ENCODE peak calls at places on chromosomes 11 and 22, in five cellular contexts. U, K, C, Q and S are unnamed samples.

GRCh38 chr11:94858012-94858705 is 90.0 kb downstream of the AMOTL1 start:
- DNase-seq in U (no peak), C (no peak), K (no peak), Q (no peak), S (no peak)

GRCh38 chr11:111512296-111513239 is at the start of gene BTG4:
- DNase-seq in U (peak), K (no peak), C (no peak), Q (no peak), S (no peak)

GRCh38 chr11:66336234-66337102 is at the start of gene RIN1:
- DNase-seq in Q (peak), U (peak), C (peak), K (no peak), S (peak)

GRCh38 chr22:19870153-19871022 is 15.7 kb upstream of the GNB1L start:
- DNase-seq in Q (peak), K (no peak), C (peak), U (no peak), S (no peak)

GRCh38 chr22:27625769-27626674 is 175.5 kb downstream of the MN1 start:
- DNase-seq in K (no peak), C (no peak), Q (no peak), U (no peak), S (no peak)

GRCh38 chr11:21007297-21007696 is 337.9 kb downstream of the NELL1 start:
- DNase-seq in U (no peak), Q (no peak), K (no peak), C (no peak), S (no peak)

GRCh38 chr22:37244922-37245722 is 1.1 kb upstream of the RAC2 start:
- DNase-seq in U (no peak), K (no peak), C (no peak), Q (no peak), S (no peak)

GRCh38 chr11:71255323-71255722 is 2.9 kb upstream of the SHANK2 start:
- DNase-seq in K (no peak), U (no peak), Q (no peak), C (no peak), S (no peak)

GRCh38 chr11:113401718-113402117 is 14.1 kb downstream of the ANKK1 start:
- DNase-seq in K (peak), C (peak), U (peak), Q (peak), S (peak)

GRCh38 chr11:13251961-13252360 is 25.6 kb upstream of the BMAL1 start:
- DNase-seq in U (no peak), Q (no peak), K (no peak), C (no peak), S (no peak)

GRCh38 chr22:24512043-24512442 is 16.9 kb downstream of the UPB1 start:
- DNase-seq in U (no peak), Q (no peak), C (no peak), K (no peak), S (no peak)

GRCh38 chr22:47570851-47571250 is 808.4 kb downstream of the TBC1D22A start:
- DNase-seq in C (no peak), U (no peak), Q (peak), K (no peak), S (peak)

GRCh38 chr22:31321421-31321820 is 24.7 kb downstream of the PATZ1 start:
- DNase-seq in U (no peak), Q (no peak), K (no peak), C (no peak), S (no peak)

GRCh38 chr11:124961972-124962609 is 8.1 kb downstream of the CCDC15 start:
- DNase-seq in U (peak), K (peak), Q (no peak), C (no peak), S (no peak)

GRCh38 chr11:126345283-126345682 is 10.2 kb upstream of the ST3GAL4 start:
- DNase-seq in K (no peak), Q (peak), U (no peak), C (peak), S (no peak)

GRCh38 chr11:93122535-93122934 is 75.3 kb downstream of the SLC36A4 start:
- DNase-seq in Q (no peak), K (no peak), U (no peak), C (no peak), S (no peak)

GRCh38 chr22:26502688-26503561 is 9.3 kb downstream of the TFIP11 start:
- DNase-seq in K (no peak), Q (peak), U (no peak), C (peak), S (no peak)

GRCh38 chr11:95698939-95699562 is 90.5 kb downstream of the FAM76B start:
- DNase-seq in Q (no peak), K (no peak), C (no peak), U (no peak), S (no peak)

GRCh38 chr11:93756748-93757147 is 15.3 kb downstream of the C11orf54 start:
- DNase-seq in U (no peak), K (no peak), C (no peak), Q (no peak), S (no peak)

GRCh38 chr11:123561046-123561781 is 93.2 kb downstream of the SCN3B start:
- DNase-seq in Q (no peak), C (peak), U (no peak), K (no peak), S (no peak)

GRCh38 chr22:21014202-21015050 is 539 bp upstream of the P2RX6 start:
- DNase-seq in C (peak), K (peak), U (peak), Q (peak), S (peak)

GRCh38 chr22:32830473-32830872 is 29.0 kb downstream of the TIMP3 start:
- DNase-seq in K (no peak), C (peak), U (no peak), Q (peak), S (no peak)

GRCh38 chr11:75557649-75558494 is 4.2 kb upstream of the SERPINH1 start:
- DNase-seq in K (peak), C (peak), Q (no peak), U (no peak), S (peak)

GRCh38 chr11:125303186-125303585 is 138.6 kb downstream of the PKNOX2 start:
- DNase-seq in C (no peak), U (no peak), Q (no peak), K (no peak), S (no peak)

GRCh38 chr22:50524664-50525103 is 714 bp downstream of the SCO2 start:
- DNase-seq in C (peak), K (no peak), U (no peak), Q (no peak), S (no peak)

GRCh38 chr11:132644511-132644910 is 887.8 kb downstream of the OPCML start:
- DNase-seq in K (no peak), C (no peak), Q (no peak), U (no peak), S (no peak)

GRCh38 chr22:36325163-36326031 is 62.4 kb downstream of the MYH9 start:
- DNase-seq in Q (no peak), K (peak), C (peak), U (no peak), S (peak)

GRCh38 chr11:126163074-126163700 is 48.3 kb downstream of the RPUSD4 start:
- DNase-seq in C (no peak), Q (peak), U (no peak), K (no peak), S (no peak)

GRCh38 chr11:102347526-102348331 is 715 bp downstream of the BIRC2 start:
- DNase-seq in Q (no peak), U (no peak), K (peak), C (peak), S (no peak)

GRCh38 chr11:102345923-102346322 is 1.1 kb upstream of the BIRC2 start:
- DNase-seq in U (no peak), C (no peak), K (no peak), Q (no peak), S (no peak)

GRCh38 chr11:102343789-102344188 is 3.2 kb upstream of the BIRC2 start:
- DNase-seq in U (no peak), C (no peak), Q (no peak), K (no peak), S (no peak)

GRCh38 chr11:102346456-102346747 is 612 bp upstream of the BIRC2 start:
- DNase-seq in U (no peak), C (no peak), Q (no peak), K (no peak), S (no peak)

GRCh38 chr11:102346748-102347525 is at the start of gene BIRC2:
- DNase-seq in Q (peak), U (peak), K (peak), C (peak), S (peak)
- TF ChIP-seq POLR2A in Q (peak), U (peak), K (peak), C (peak), S (no peak)

GRCh38 chr11:1749787-1750351 is 526 bp downstream of the IFITM10 start:
- DNase-seq in U (peak), C (no peak), Q (no peak), K (no peak), S (no peak)

GRCh38 chr11:1746956-1747752 is 3.2 kb downstream of the IFITM10 start:
- DNase-seq in U (no peak), Q (no peak), C (no peak), K (no peak), S (no peak)

GRCh38 chr11:1749020-1749758 is 1.2 kb downstream of the IFITM10 start:
- DNase-seq in K (no peak), Q (peak), C (no peak), U (no peak), S (no peak)

GRCh38 chr11:1747753-1748466 is 2.5 kb downstream of the IFITM10 start:
- DNase-seq in U (no peak), Q (no peak), C (no peak), K (no peak), S (peak)

GRCh38 chr11:1748467-1749019 is 1.9 kb downstream of the IFITM10 start:
- DNase-seq in C (no peak), U (no peak), K (no peak), Q (no peak), S (no peak)
- TF ChIP-seq POLR2A in C (no peak), U (no peak), K (no peak), Q (no peak), S (no peak)

DNA sequence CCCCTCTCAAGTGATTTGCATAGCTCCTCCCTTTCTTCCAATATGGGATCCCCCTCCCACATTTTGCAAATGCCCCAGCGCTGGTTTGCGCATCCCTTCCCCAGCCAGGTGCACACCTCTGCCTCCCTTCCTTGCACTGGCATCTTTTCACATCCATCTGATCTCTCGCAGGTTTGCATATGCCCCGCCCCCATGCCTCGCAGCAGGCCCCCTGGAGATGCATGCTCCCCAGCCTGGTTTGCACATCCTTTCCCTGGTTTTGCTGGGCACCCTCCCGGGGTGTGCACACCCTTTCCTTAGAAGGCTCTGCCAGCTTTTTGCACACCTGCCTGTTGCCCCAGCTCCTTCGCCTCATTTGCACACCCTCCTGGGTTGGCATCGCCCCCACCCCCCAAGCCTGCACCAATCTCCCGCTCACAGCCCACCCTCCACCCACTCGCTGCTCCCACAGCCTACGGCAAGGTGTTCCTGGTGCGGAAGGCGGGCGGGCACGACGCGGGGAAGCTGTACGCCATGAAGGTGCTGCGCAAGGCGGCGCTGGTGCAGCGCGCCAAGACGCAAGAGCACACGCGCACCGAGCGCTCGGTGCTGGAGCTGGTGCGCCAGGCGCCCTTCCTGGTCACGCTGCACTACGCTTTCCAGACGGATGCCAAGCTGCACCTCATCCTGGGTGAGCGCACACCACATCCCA is 895 bp downstream of the RPS6KA4 start:
- DNase-seq in U (no peak), K (no peak), C (no peak), Q (no peak), S (no peak)
- TF ChIP-seq POLR2A in U (no peak), K (no peak), C (no peak), Q (no peak), S (no peak)

DNA sequence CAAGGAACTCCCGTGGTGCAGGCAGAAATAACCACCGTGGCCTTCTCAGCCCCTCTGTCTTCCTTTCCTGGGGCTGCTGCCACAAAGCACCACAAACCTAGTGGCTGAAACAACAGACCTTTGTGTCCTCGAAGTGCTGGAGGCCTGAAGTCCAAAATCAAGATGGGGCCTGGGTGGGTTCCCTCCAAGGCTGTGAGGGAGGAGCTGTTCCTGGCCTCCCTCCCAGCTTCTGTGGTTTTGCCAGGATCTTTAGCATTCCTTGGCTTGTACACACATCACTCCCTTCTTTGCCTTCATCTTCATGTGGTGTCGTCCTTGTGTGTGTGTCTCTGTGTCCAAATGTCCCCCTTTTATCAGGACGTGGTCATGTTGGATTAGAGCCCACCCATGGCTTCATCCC is 29.1 kb upstream of the PARVG start:
- DNase-seq in K (no peak), Q (no peak), U (no peak), C (no peak), S (no peak)
- TF ChIP-seq POLR2A in K (no peak), Q (no peak), U (no peak), C (no peak), S (no peak)

GRCh38 chr11:108620958-108621772 is 27.6 kb upstream of the EXPH5 start:
- DNase-seq in U (no peak), Q (no peak), C (no peak), K (no peak), S (no peak)
- TF ChIP-seq POLR2A in U (no peak), Q (no peak), C (no peak), K (no peak), S (no peak)

GRCh38 chr11:84719935-84720577 is 907.1 kb downstream of the DLG2 start:
- DNase-seq in K (no peak), C (no peak), U (no peak), Q (peak), S (no peak)

GRCh38 chr11:84721561-84721961 is 905.6 kb downstream of the DLG2 start:
- DNase-seq in U (no peak), Q (peak), C (no peak), K (no peak), S (no peak)

GRCh38 chr11:84722583-84723108 is 904.5 kb downstream of the DLG2 start:
- DNase-seq in C (no peak), U (no peak), Q (no peak), K (no peak), S (no peak)

DNA sequence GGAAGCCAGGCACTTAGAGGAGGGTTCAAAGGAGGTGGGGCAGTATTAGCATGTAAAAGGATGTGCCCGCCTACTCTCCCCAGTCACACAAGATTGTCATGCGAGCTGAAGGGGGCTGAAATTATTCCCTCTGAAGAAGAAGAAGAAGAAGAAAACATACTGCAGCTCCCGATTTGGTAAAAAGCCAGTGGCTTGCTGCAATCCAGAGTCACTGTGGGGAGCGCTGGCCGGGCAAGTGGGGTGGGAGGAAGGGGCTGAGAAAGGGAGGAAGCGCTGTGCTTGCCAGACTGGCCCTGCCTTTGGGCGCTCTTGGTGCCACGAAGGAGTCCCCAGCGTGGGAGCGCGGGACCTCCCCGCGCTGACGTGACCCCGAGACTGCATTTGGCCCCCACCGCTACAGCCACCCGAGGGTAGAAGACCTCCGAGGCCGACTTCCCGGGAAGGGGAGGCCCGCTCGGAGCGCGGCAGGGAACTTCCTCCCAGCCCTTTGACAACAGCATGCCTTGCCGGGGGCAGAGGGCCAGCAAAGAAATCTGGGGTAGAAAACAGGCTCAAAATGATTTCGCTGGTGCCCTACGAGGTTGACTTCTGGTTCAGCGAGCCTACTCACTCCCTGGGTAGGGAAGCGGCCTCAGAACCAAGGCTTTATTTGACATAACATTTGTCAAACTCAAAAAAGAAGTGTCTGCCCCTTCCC is 906.3 kb downstream of the DLG2 start:
- DNase-seq in C (peak), K (no peak), U (no peak), Q (peak), S (no peak)
- TF ChIP-seq POLR2A in C (no peak), K (no peak), U (no peak), Q (no peak), S (no peak)

DNA sequence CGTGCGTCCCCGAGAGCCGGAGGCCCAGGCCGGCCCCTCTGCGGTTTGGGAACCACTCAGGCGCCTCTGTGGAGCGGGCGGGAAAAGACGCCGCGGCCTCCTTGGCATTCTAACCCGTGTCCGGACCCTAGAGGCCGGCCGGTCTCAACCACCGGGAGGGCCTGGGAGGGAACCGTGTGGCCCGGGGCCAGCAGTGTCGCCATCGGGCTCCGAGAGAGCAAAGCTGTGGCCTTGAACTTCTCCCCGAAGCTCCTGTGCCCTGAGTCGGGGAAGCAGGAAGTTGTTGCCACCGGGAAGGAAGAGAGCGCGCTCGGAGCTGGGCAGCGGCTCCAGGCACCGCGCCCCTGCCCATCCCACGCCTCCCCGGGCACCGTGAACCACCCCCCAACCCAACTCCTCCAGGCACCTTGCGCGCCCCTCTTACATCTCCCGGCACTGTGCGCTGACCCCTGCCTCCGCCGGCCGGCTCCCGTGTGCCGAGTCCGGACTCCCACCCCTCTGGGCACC is 80.1 kb upstream of the PPARA start:
- DNase-seq in Q (peak), K (no peak), C (peak), U (no peak), S (peak)
- TF ChIP-seq POLR2A in Q (no peak), K (no peak), C (no peak), U (no peak), S (no peak)

DNA sequence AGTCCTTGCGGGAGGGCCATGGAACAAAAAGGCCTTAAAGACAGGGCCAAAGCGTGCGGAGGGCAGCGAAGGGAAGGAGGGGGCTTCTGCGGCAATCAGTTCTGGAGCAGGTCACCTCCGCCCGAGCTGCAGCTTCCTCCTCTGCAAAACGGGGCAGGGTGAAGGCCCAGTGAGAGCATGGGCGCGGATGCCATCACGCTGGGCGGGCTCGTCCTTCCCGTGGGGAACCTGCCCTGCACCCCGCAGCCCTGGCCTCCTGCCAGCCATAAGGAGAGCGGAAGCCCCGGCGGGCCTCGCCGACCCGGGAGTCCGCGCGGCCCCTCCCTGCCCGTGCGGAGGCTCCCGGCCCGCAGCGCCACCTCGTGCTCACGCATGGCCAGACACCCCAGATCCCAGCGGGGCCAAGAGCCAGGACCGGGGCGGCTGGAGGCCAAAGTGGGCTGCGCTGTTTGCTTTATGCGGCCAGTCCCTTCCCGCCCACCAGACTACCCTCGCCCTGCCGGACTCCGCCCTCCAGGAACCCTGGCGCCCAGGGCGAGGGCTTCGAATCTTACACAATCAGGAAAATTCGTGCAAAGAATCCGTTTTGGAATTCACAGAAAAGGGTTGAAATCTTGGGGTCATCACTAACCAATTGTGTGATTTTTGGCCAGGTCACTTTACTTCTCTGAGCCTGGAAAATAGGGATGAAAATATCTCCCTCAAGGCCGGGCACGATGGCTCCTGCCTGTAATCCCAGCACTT is 16.1 kb downstream of the TSKU start:
- DNase-seq in C (peak), Q (peak), K (peak), U (peak), S (peak)
- TF ChIP-seq POLR2A in C (no peak), Q (no peak), K (no peak), U (no peak), S (no peak)

GRCh38 chr11:101269390-101269789 is 139.8 kb upstream of the PGR start:
- DNase-seq in U (no peak), K (no peak), Q (no peak), C (no peak), S (no peak)
- TF ChIP-seq POLR2A in U (no peak), K (no peak), Q (no peak), C (no peak), S (no peak)